ENCODE peak calls at places on chromosomes 7 and 10, in eight cellular contexts. B is lower leg skin, D is HFF-Myc, G is heart right ventricle, V is GM23248, E is fibroblast of pulmonary artery, Y is spleen, F is IMR-90. H is an unnamed sample.

GRCh38 chr10:114174462-114175190 is 623 bp upstream of the CCDC186 start:
- DNase-seq in F (peak), B (peak), V (peak), D (peak), Y (peak), E (peak), G (peak), H (peak)

GRCh38 chr7:155009570-155010157 is 6.7 kb upstream of the PAXIP1 start:
- DNase-seq in B (no peak), F (no peak), G (no peak), E (peak), Y (no peak), D (no peak), V (no peak), H (peak)

GRCh38 chr7:72435366-72435765 is 23.2 kb upstream of the CALN1 start:
- DNase-seq in F (no peak), V (no peak), D (no peak), E (no peak), B (no peak), Y (peak), G (peak), H (no peak)

GRCh38 chr7:45259966-45260646 is 102.5 kb downstream of the RAMP3 start:
- DNase-seq in Y (peak), G (peak), E (peak), D (no peak), B (peak), V (peak), F (peak), H (peak)

GRCh38 chr10:22335204-22335956 is 9.9 kb upstream of the SPAG6 start:
- DNase-seq in B (no peak), E (peak), F (peak), Y (peak), G (no peak), D (no peak), V (peak), H (peak)

GRCh38 chr7:102125127-102125561 is 161.5 kb upstream of the SH2B2 start:
- DNase-seq in E (peak), Y (peak), V (peak), G (peak), B (no peak), D (peak), F (peak), H (no peak)

GRCh38 chr7:311796-312195 is 21.8 kb downstream of the FOXL3 start:
- DNase-seq in B (no peak), E (no peak), G (no peak), F (no peak), V (no peak), Y (peak), D (no peak), H (no peak)

GRCh38 chr7:145168879-145169278 is 333.0 kb upstream of the TPK1 start:
- DNase-seq in E (no peak), V (no peak), D (no peak), G (no peak), Y (no peak), B (no peak), F (no peak), H (no peak)

GRCh38 chr7:6057316-6058128 is 26.3 kb downstream of the ANKRD61 start:
- DNase-seq in D (no peak), G (no peak), B (no peak), V (peak), Y (peak), F (no peak), E (peak), H (no peak)

GRCh38 chr7:73615886-73616285 is 8.4 kb downstream of the MLXIPL start:
- DNase-seq in E (peak), G (no peak), Y (no peak), D (no peak), V (peak), F (peak), B (no peak), H (no peak)

GRCh38 chr7:30994206-30995100 is 30.7 kb downstream of the GHRHR start:
- DNase-seq in Y (no peak), V (no peak), E (no peak), F (no peak), G (no peak), D (no peak), B (no peak), H (no peak)

GRCh38 chr7:21113609-21114416 is 314.1 kb upstream of the SP4 start:
- DNase-seq in F (no peak), E (no peak), V (no peak), Y (no peak), D (no peak), B (no peak), G (no peak), H (no peak)

GRCh38 chr7:657565-658119 is 68.9 kb upstream of the DNAAF5 start:
- DNase-seq in D (no peak), B (no peak), E (peak), V (peak), F (peak), Y (no peak), G (no peak), H (no peak)

GRCh38 chr7:22350466-22351328 is 6.3 kb downstream of the RAPGEF5 start:
- DNase-seq in E (peak), B (no peak), D (no peak), Y (no peak), G (no peak), V (peak), F (peak), H (no peak)

GRCh38 chr7:151233111-151233701 is 923 bp downstream of the CHPF2 start:
- DNase-seq in V (peak), D (peak), G (no peak), Y (peak), F (peak), E (peak), B (no peak), H (peak)

GRCh38 chr10:52566471-52567246 is 205.9 kb downstream of the MBL2 start:
- DNase-seq in E (peak), Y (no peak), V (peak), F (peak), D (no peak), B (no peak), G (no peak), H (no peak)

GRCh38 chr7:31074403-31074802 is 22.3 kb downstream of the ADCYAP1R1 start:
- DNase-seq in B (peak), D (no peak), Y (peak), F (no peak), E (no peak), V (no peak), G (peak), H (no peak)

GRCh38 chr10:31458974-31459373 is 140.0 kb downstream of the ZEB1 start:
- DNase-seq in V (no peak), Y (no peak), E (no peak), D (no peak), B (no peak), G (no peak), F (no peak), H (no peak)

GRCh38 chr10:81026597-81026996 is 488.9 kb downstream of the SH2D4B start:
- DNase-seq in Y (no peak), E (no peak), G (no peak), B (no peak), V (no peak), D (no peak), F (no peak), H (no peak)

GRCh38 chr7:44225566-44226395 is 25.0 kb downstream of the YKT6 start:
- DNase-seq in F (no peak), Y (peak), D (no peak), G (no peak), V (peak), B (no peak), E (no peak), H (no peak)

GRCh38 chr7:151598045-151598444 is 78.3 kb upstream of the RHEB start:
- DNase-seq in D (no peak), E (peak), V (peak), F (peak), Y (no peak), G (no peak), B (peak), H (no peak)

GRCh38 chr7:17408245-17408903 is 109.9 kb downstream of the AHR start:
- DNase-seq in Y (no peak), D (peak), E (peak), G (peak), F (peak), B (peak), V (peak), H (no peak)

GRCh38 chr10:20855398-20856038 is 41.6 kb downstream of the NEBL start:
- DNase-seq in D (no peak), B (no peak), F (peak), Y (no peak), E (peak), G (no peak), V (peak), H (no peak)

GRCh38 chr10:12348341-12348869 is 942 bp upstream of the CAMK1D start:
- DNase-seq in V (no peak), E (no peak), F (no peak), D (no peak), G (peak), B (no peak), Y (no peak), H (no peak)

GRCh38 chr7:35022725-35023124 is 14.6 kb downstream of the DPY19L1 start:
- DNase-seq in E (no peak), D (no peak), V (no peak), B (no peak), F (no peak), G (no peak), Y (no peak), H (no peak)

GRCh38 chr7:379456-380225 is 89.7 kb downstream of the FOXL3 start:
- DNase-seq in E (no peak), G (no peak), Y (peak), V (peak), D (no peak), F (no peak), B (no peak), H (peak)

GRCh38 chr7:44469461-44469860 is 21.0 kb downstream of the NUDCD3 start:
- DNase-seq in G (no peak), D (no peak), V (peak), E (no peak), B (no peak), F (no peak), Y (no peak), H (no peak)

GRCh38 chr7:142798451-142799438 is 28.0 kb downstream of the PRSS2 start:
- DNase-seq in B (no peak), E (no peak), D (no peak), F (no peak), Y (no peak), G (no peak), V (no peak), H (no peak)

GRCh38 chr10:60908896-60909295 is 35.1 kb downstream of the RHOBTB1 start:
- DNase-seq in V (no peak), F (no peak), E (no peak), D (no peak), G (no peak), B (no peak), Y (no peak), H (no peak)

GRCh38 chr10:60903096-60903495 is 40.9 kb downstream of the RHOBTB1 start:
- DNase-seq in G (no peak), V (no peak), F (no peak), B (no peak), D (no peak), E (no peak), Y (no peak), H (no peak)

GRCh38 chr10:60907972-60908371 is 36.0 kb downstream of the RHOBTB1 start:
- DNase-seq in Y (no peak), E (peak), V (no peak), F (no peak), G (no peak), B (no peak), D (no peak), H (no peak)

GRCh38 chr10:60901561-60902235 is 42.3 kb downstream of the RHOBTB1 start:
- DNase-seq in G (peak), F (no peak), V (no peak), Y (peak), B (no peak), D (no peak), E (no peak), H (no peak)

GRCh38 chr10:60905580-60905979 is 38.4 kb downstream of the RHOBTB1 start:
- DNase-seq in B (no peak), G (peak), E (peak), Y (no peak), V (peak), F (peak), D (no peak), H (no peak)
- H3K4me3 ChIP-seq in B (no peak), G (no peak), E (no peak), Y (no peak), V (no peak), F (no peak), D (no peak), H (no peak)

GRCh38 chr10:24639124-24639523 is 84.6 kb downstream of the ARHGAP21 start:
- DNase-seq in B (no peak), E (no peak), D (no peak), G (no peak), V (no peak), Y (no peak), F (no peak), H (no peak)
- H3K4me3 ChIP-seq in B (no peak), E (no peak), D (no peak), G (no peak), V (no peak), Y (no peak), F (no peak), H (no peak)

DNA sequence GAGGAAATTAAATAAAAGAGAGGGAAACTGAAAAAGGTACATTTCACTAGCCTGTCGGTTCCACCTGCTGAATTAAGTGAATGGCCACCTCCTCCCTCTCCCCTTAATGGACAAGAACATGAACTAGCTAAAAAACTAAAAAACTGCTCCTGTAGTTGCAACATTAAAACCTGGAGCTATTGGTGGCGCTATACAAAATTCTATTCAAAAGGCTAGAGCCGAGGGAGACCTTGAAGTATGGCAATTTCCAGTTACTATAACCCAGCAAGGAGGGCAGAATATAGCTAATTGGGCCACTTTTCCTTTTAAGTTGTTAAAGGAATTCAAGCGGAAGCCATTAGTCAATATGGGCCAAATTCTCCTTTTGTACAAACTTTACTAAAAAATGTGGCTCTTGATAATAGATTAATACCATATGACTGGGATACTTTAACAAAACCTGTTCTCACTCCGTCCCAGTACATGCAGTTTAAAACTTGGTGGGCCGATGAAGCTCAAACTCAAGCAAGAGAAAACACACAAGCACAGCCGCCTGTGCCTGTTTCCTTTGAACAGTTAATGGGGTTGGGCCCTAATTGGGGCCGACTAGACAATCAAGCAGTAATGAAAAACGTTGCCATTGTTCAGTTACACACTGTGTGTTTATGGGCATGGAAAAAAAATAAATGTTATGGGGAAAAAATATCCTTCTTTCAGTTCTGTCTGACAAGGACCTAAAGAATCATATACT is 6.5 kb upstream of the CHST3 start:
- DNase-seq in E (no peak), F (no peak), G (no peak), V (peak), B (no peak), D (no peak), Y (no peak), H (no peak)
- H3K4me3 ChIP-seq in E (no peak), F (no peak), G (no peak), V (no peak), B (no peak), D (no peak), Y (no peak), H (no peak)

GRCh38 chr10:3668276-3668960 is 116.6 kb downstream of the KLF6 start:
- DNase-seq in Y (peak), G (no peak), B (no peak), D (peak), F (peak), E (peak), V (peak), H (peak)

GRCh38 chr10:3662775-3663174 is 122.2 kb downstream of the KLF6 start:
- DNase-seq in E (no peak), B (no peak), F (no peak), G (no peak), D (no peak), V (no peak), Y (no peak), H (no peak)

GRCh38 chr10:3668961-3669330 is 116.1 kb downstream of the KLF6 start:
- DNase-seq in V (no peak), Y (no peak), B (no peak), D (no peak), G (no peak), F (no peak), E (peak), H (no peak)

GRCh38 chr10:3665316-3665908 is 119.6 kb downstream of the KLF6 start:
- DNase-seq in F (no peak), V (no peak), Y (no peak), G (no peak), B (no peak), D (no peak), E (no peak), H (no peak)

GRCh38 chr10:3666525-3667302 is 118.3 kb downstream of the KLF6 start:
- DNase-seq in B (no peak), G (no peak), D (no peak), V (no peak), F (no peak), E (no peak), Y (peak), H (no peak)
- H3K4me3 ChIP-seq in B (no peak), G (no peak), D (no peak), V (no peak), F (no peak), E (no peak), Y (peak), H (no peak)

GRCh38 chr7:36072620-36073019 is 80.4 kb upstream of the EEPD1 start:
- DNase-seq in B (no peak), F (no peak), G (no peak), E (no peak), V (no peak), D (no peak), Y (no peak), H (no peak)

GRCh38 chr7:36076073-36076472 is 77.0 kb upstream of the EEPD1 start:
- DNase-seq in Y (no peak), V (no peak), E (no peak), B (no peak), G (no peak), D (no peak), F (no peak), H (no peak)

GRCh38 chr7:36075561-36075960 is 77.5 kb upstream of the EEPD1 start:
- DNase-seq in Y (no peak), E (no peak), V (no peak), B (no peak), F (no peak), D (no peak), G (no peak), H (no peak)

GRCh38 chr7:36070230-36070629 is 82.8 kb upstream of the EEPD1 start:
- DNase-seq in V (no peak), F (no peak), E (no peak), D (no peak), B (no peak), G (no peak), Y (no peak), H (no peak)

GRCh38 chr7:36071605-36072004 is 81.4 kb upstream of the EEPD1 start:
- DNase-seq in Y (no peak), G (no peak), D (no peak), B (no peak), E (peak), F (no peak), V (no peak), H (no peak)
- H3K4me3 ChIP-seq in Y (no peak), G (no peak), D (no peak), B (no peak), E (no peak), F (no peak), V (no peak), H (no peak)

DNA sequence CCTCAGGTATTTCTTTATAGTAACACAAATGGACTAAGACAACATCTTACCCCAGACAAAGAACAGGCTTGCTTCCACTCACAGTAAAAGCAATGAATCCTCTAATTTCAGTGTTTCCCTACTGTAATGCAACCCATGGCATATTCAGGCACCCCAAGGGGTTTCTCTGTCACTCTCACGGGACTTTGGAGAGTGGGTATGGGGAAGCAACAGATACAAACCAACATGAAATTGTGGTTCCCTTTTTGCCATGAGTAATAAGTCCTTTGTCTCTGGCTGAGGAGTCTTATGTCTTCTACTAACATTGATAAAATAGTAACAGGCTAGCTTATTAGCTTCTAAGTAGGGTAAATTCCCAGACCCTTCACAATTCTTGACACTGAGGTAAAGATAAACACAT is 51.4 kb upstream of the AOAH start:
- DNase-seq in G (no peak), E (no peak), F (no peak), B (no peak), Y (no peak), D (no peak), V (no peak), H (no peak)
- H3K4me3 ChIP-seq in G (no peak), E (no peak), F (no peak), B (no peak), Y (peak), D (no peak), V (no peak), H (no peak)

H was measured in CD8-positive, alpha-beta T cell.